ENCODE peak calls at places on chromosomes 16 and 17, in seven cellular contexts. X, K, I, F, D, W and E are unnamed samples.
A peak's percentile ranks its signal among the peaks of the same experiment; 100 is the strongest.

GRCh38 chr16:78257376-78257728 is 157.9 kb downstream of the WWOX start:
- DNase-seq in X (no peak), K (no peak), I (no peak), F (no peak), D (no peak), W (no peak), E (no peak)

GRCh38 chr17:76844846-76845245 is 23.4 kb upstream of the MGAT5B start:
- DNase-seq in X (no peak), K (no peak), I (no peak), F (no peak), D (no peak), W (no peak), E (no peak)

GRCh38 chr16:86222541-86222940 is 287.8 kb upstream of the FOXF1 start:
- DNase-seq in X (no peak), K (no peak), I (no peak), F (no peak), D (no peak), W (no peak), E (no peak)

GRCh38 chr17:39261286-39261685 is 35.5 kb upstream of the STAC2 start:
- DNase-seq in X (no peak), K (peak; percentile 82), I (peak; percentile 77), F (no peak), D (no peak), W (no peak), E (no peak)

GRCh38 chr17:43755389-43755875 is 3.2 kb downstream of the SOST start:
- DNase-seq in X (no peak), K (peak; percentile 82), I (no peak), F (no peak), D (no peak), W (no peak), E (no peak)

GRCh38 chr16:49799172-49799571 is 56.7 kb downstream of the ZNF423 start:
- DNase-seq in X (no peak), K (no peak), I (no peak), F (no peak), D (no peak), W (no peak), E (no peak)

GRCh38 chr17:64276961-64277505 is 14.0 kb upstream of the TEX2 start:
- DNase-seq in X (no peak), K (no peak), I (no peak), F (no peak), D (no peak), W (no peak), E (no peak)

GRCh38 chr17:61410555-61411089 is 11.0 kb downstream of the TBX2 start:
- DNase-seq in X (no peak), K (peak; percentile 91), I (no peak), F (peak; percentile 90), D (no peak), W (no peak), E (peak; percentile 86)

GRCh38 chr17:39062846-39063680 is 88.4 kb downstream of the PLXDC1 start:
- DNase-seq in X (no peak), K (no peak), I (no peak), F (no peak), D (no peak), W (no peak), E (no peak)

GRCh38 chr16:62068747-62069146 is 32.5 kb upstream of the CDH8 start:
- DNase-seq in X (no peak), K (no peak), I (peak; percentile 21), F (peak; percentile 7), D (no peak), W (peak; percentile 20), E (no peak)

GRCh38 chr16:49928176-49928892 is 72.4 kb upstream of the ZNF423 start:
- DNase-seq in X (no peak), K (no peak), I (no peak), F (no peak), D (no peak), W (no peak), E (no peak)

GRCh38 chr17:37701424-37702020 is 43.3 kb downstream of the HNF1B start:
- DNase-seq in X (peak; percentile 18), K (peak; percentile 85), I (peak; percentile 41), F (peak; percentile 24), D (peak; percentile 16), W (no peak), E (no peak)

DNA sequence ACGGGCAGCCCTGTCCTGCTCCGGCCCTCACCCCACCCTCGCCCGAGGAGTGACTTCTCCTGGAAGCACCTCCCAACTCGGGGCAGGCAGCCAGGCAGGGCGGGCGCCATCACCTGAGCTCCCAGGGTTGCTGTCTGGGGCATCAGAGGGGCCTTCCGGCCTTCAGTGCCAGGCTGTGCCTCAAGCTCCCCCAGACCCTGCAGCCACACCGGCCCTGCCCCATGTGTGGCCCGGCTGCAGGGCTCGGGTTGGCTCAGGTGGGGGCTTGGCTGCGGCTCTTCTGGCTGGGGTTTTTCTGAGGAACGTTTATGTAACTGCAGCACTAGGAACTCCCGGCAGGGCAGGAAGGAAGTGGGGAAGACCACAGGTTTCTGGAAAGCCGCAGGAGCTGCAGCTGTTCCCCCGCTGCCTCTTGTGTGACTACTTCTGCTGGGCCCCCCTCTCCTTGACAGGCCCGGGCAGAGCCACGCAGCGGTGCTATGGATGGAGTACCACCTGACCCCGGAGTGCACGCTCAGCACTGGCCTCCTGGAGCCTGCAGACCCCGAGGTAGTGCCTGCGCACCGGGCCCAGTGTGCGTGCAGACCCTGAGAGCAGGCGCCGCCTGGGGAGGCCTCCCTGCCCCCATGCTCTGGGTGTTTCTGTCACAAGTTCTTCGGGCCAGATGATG is 45.6 kb downstream of the PRMT7 start:
- DNase-seq in X (no peak), K (no peak), I (no peak), F (peak; percentile 25), D (peak; percentile 69), W (no peak), E (no peak)
- TF ChIP-seq JUND in X (no peak), K (no peak), I (no peak), F (no peak), D (no peak), W (no peak), E (no peak)

GRCh38 chr17:3772764-3773163 is 28.2 kb downstream of the ITGAE start:
- DNase-seq in X (no peak), K (no peak), I (no peak), F (no peak), D (no peak), W (peak; percentile 69), E (no peak)

GRCh38 chr17:3770471-3770870 is 30.5 kb downstream of the ITGAE start:
- DNase-seq in X (no peak), K (no peak), I (no peak), F (no peak), D (no peak), W (no peak), E (no peak)

GRCh38 chr17:3773511-3773910 is 27.5 kb downstream of the ITGAE start:
- DNase-seq in X (no peak), K (no peak), I (no peak), F (no peak), D (no peak), W (no peak), E (no peak)

GRCh38 chr17:3768786-3769185 is 32.2 kb downstream of the ITGAE start:
- DNase-seq in X (no peak), K (no peak), I (no peak), F (no peak), D (no peak), W (no peak), E (no peak)

GRCh38 chr17:3771140-3771539 is 29.8 kb downstream of the ITGAE start:
- DNase-seq in X (no peak), K (no peak), I (no peak), F (no peak), D (no peak), W (no peak), E (no peak)
- TF ChIP-seq JUND in X (no peak), K (no peak), I (no peak), F (no peak), D (no peak), W (no peak), E (no peak)

GRCh38 chr17:40517286-40517662 is 15.9 kb upstream of the TNS4 start:
- DNase-seq in X (no peak), K (no peak), I (peak; percentile 40), F (no peak), D (no peak), W (no peak), E (no peak)

GRCh38 chr17:40515011-40515410 is 13.6 kb upstream of the TNS4 start:
- DNase-seq in X (no peak), K (no peak), I (no peak), F (no peak), D (no peak), W (no peak), E (no peak)

GRCh38 chr17:40517981-40518380 is 16.6 kb upstream of the TNS4 start:
- DNase-seq in X (no peak), K (no peak), I (no peak), F (no peak), D (no peak), W (no peak), E (no peak)

GRCh38 chr17:40515491-40516041 is 14.1 kb upstream of the TNS4 start:
- DNase-seq in X (no peak), K (no peak), I (no peak), F (no peak), D (no peak), W (no peak), E (no peak)

GRCh38 chr17:40516581-40517285 is 15.3 kb upstream of the TNS4 start:
- DNase-seq in X (peak; percentile 62), K (no peak), I (peak; percentile 88), F (peak; percentile 43), D (peak; percentile 60), W (peak; percentile 93), E (no peak)
- TF ChIP-seq JUND in X (peak; percentile 54), K (no peak), I (peak; percentile 51), F (peak; percentile 54), D (no peak), W (no peak), E (no peak)

GRCh38 chr17:49045376-49045775 is 48.2 kb downstream of the IGF2BP1 start:
- DNase-seq in X (no peak), K (no peak), I (no peak), F (no peak), D (no peak), W (no peak), E (no peak)
- TF ChIP-seq JUND in X (no peak), K (no peak), I (no peak), F (no peak), D (no peak), W (no peak), E (no peak)

DNA sequence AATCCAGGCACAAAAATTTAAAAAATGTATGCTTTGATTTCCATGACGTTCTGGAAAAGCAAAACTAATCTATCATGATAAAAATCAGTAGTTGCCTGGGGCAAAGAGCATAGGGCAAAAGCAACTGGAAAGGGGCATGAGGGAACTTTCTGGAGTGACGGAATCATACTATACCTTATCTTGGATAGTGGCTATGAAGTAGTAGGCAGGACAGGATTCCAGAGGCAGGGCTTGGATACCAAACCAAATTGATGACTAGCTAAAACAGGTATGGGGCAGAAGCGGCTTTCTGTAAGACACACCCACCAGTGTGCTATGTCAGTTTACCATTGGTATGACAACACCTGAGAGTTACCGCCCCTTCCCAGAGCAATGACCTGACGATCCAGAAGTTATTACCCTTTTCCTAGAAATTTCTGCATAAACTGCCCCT is 56.8 kb downstream of the CFDP1 start:
- DNase-seq in X (no peak), K (no peak), I (no peak), F (no peak), D (no peak), W (no peak), E (no peak)
- TF ChIP-seq JUND in X (no peak), K (no peak), I (no peak), F (no peak), D (no peak), W (no peak), E (no peak)